ENCODE peak calls at places on chromosome 2, in four cellular contexts. G is HFFc6, S is tibial artery, O is endothelial cell. F is an unnamed sample.

GRCh38 chr2:118856978-118857676 is 9.7 kb upstream of the EN1 start:
- DNase-seq in G (no peak), S (no peak), O (no peak), F (no peak)

GRCh38 chr2:1900736-1901135 is 156.4 kb upstream of the PXDN start:
- DNase-seq in G (no peak), S (no peak), O (peak), F (no peak)

GRCh38 chr2:127398239-127398590 is 10.4 kb upstream of the MAP3K2 start:
- DNase-seq in G (peak), S (peak), O (no peak), F (no peak)

GRCh38 chr2:142944721-142945120 is 67.3 kb downstream of the KYNU start:
- DNase-seq in G (no peak), S (no peak), O (no peak), F (no peak)

GRCh38 chr2:240643093-240643810 is 18.0 kb downstream of the GPR35 start:
- DNase-seq in G (no peak), S (peak), O (no peak), F (no peak)

GRCh38 chr2:133635115-133635514 is 66.9 kb upstream of the NCKAP5 start:
- DNase-seq in G (no peak), S (no peak), O (no peak), F (no peak)

GRCh38 chr2:215712219-215712849 is 276.5 kb upstream of the FN1 start:
- DNase-seq in G (no peak), S (no peak), O (no peak), F (no peak)

GRCh38 chr2:152428800-152429637 is 94.0 kb downstream of the FMNL2 start:
- DNase-seq in G (no peak), S (no peak), O (no peak), F (no peak)

GRCh38 chr2:221075203-221075602 is 496.9 kb downstream of the EPHA4 start:
- DNase-seq in G (peak), S (no peak), O (no peak), F (no peak)

GRCh38 chr2:149170911-149171310 is 132.4 kb downstream of the LYPD6B start:
- DNase-seq in G (no peak), S (no peak), O (no peak), F (no peak)

GRCh38 chr2:240898731-240899467 is 2.9 kb upstream of the MAB21L4 start:
- DNase-seq in G (no peak), S (no peak), O (no peak), F (no peak)

GRCh38 chr2:10720983-10721343 is 467 bp upstream of the ATP6V1C2 start:
- DNase-seq in G (no peak), S (no peak), O (no peak), F (no peak)

GRCh38 chr2:62196278-62196901 is 475 bp downstream of the B3GNT2 start:
- DNase-seq in G (no peak), S (peak), O (peak), F (no peak)

GRCh38 chr2:170714156-170715061 is 728 bp upstream of the SP5 start:
- DNase-seq in G (no peak), S (peak), O (peak), F (peak)

GRCh38 chr2:133674433-133675331 is 106.4 kb upstream of the NCKAP5 start:
- DNase-seq in G (peak), S (no peak), O (peak), F (peak)

GRCh38 chr2:119010336-119010735 is 68.3 kb downstream of the MARCO start:
- DNase-seq in G (no peak), S (no peak), O (peak), F (no peak)

GRCh38 chr2:144524190-144524957 is 4.5 kb upstream of the ZEB2 start:
- DNase-seq in G (no peak), S (peak), O (peak), F (peak)

GRCh38 chr2:168562971-168563370 is 106.9 kb downstream of the CERS6 start:
- DNase-seq in G (no peak), S (no peak), O (no peak), F (no peak)

GRCh38 chr2:70161069-70161534 is 29.7 kb downstream of the C2orf42 start:
- DNase-seq in G (no peak), S (no peak), O (no peak), F (no peak)

GRCh38 chr2:112053917-112054846 is 887 bp upstream of the TMEM87B start:
- DNase-seq in G (peak), S (peak), O (peak), F (peak)

GRCh38 chr2:101012054-101012705 is 10.1 kb downstream of the RPL31 start:
- DNase-seq in G (no peak), S (no peak), O (no peak), F (no peak)

GRCh38 chr2:67876176-67876575 is 186.6 kb downstream of the C1D start:
- DNase-seq in G (peak), S (no peak), O (no peak), F (no peak)

GRCh38 chr2:24926602-24927252 is 6.7 kb upstream of the ADCY3 start:
- DNase-seq in G (no peak), S (peak), O (no peak), F (peak)

GRCh38 chr2:2640371-2640770 is 309.3 kb upstream of the MYT1L start:
- DNase-seq in G (no peak), S (peak), O (no peak), F (no peak)

GRCh38 chr2:104849618-104850097 is 4.3 kb upstream of the POU3F3 start:
- DNase-seq in G (peak), S (no peak), O (peak), F (peak)

GRCh38 chr2:39893616-39894015 is 114.6 kb upstream of the THUMPD2 start:
- DNase-seq in G (no peak), S (no peak), O (no peak), F (no peak)

GRCh38 chr2:42297322-42297936 is 63.6 kb downstream of the COX7A2L start:
- DNase-seq in G (no peak), S (no peak), O (no peak), F (no peak)

GRCh38 chr2:7867858-7868257 is 814.0 kb upstream of the ID2 start:
- DNase-seq in G (no peak), S (no peak), O (no peak), F (no peak)

F was measured in nephron progenitor cell.